ENCODE peak calls at places on chromosome 17, in nine cellular contexts. One of them, this sample, is unnamed.

GRCh38 chr17:58136669-58137279 is 11.4 kb upstream of the OR4D1 start:
- DNase-seq in IMR-90: no peak
- DNase-seq in transverse colon: no peak
- DNase-seq in body of pancreas: peak
- DNase-seq in esophagus squamous epithelium: no peak
- DNase-seq in uterus: no peak
- DNase-seq in stomach: no peak
- DNase-seq in A549: peak
- DNase-seq in heart left ventricle: no peak
- DNase-seq in this sample: no peak

GRCh38 chr17:46925185-46925858 is 2.4 kb downstream of the GOSR2 start:
- DNase-seq in IMR-90: no peak
- DNase-seq in transverse colon: no peak
- DNase-seq in body of pancreas: no peak
- DNase-seq in esophagus squamous epithelium: no peak
- DNase-seq in uterus: no peak
- DNase-seq in stomach: no peak
- DNase-seq in A549: no peak
- DNase-seq in heart left ventricle: no peak
- DNase-seq in this sample: no peak

GRCh38 chr17:31490991-31491793 is 99.7 kb downstream of the RAB11FIP4 start:
- DNase-seq in IMR-90: no peak
- DNase-seq in transverse colon: peak
- DNase-seq in body of pancreas: no peak
- DNase-seq in esophagus squamous epithelium: no peak
- DNase-seq in uterus: no peak
- DNase-seq in stomach: no peak
- DNase-seq in A549: no peak
- DNase-seq in heart left ventricle: no peak
- DNase-seq in this sample: no peak

GRCh38 chr17:954431-955164 is 25.0 kb downstream of the NXN start:
- DNase-seq in IMR-90: peak
- DNase-seq in transverse colon: no peak
- DNase-seq in body of pancreas: no peak
- DNase-seq in esophagus squamous epithelium: no peak
- DNase-seq in uterus: peak
- DNase-seq in stomach: no peak
- DNase-seq in A549: peak
- DNase-seq in heart left ventricle: peak
- DNase-seq in this sample: no peak

GRCh38 chr17:3890082-3890892 is 2.6 kb downstream of the CAMKK1 start:
- DNase-seq in IMR-90: peak
- DNase-seq in transverse colon: peak
- DNase-seq in body of pancreas: peak
- DNase-seq in esophagus squamous epithelium: no peak
- DNase-seq in uterus: peak
- DNase-seq in stomach: peak
- DNase-seq in A549: peak
- DNase-seq in heart left ventricle: peak
- DNase-seq in this sample: peak

GRCh38 chr17:72421128-72422092 is 300.6 kb downstream of the SOX9 start:
- DNase-seq in IMR-90: peak
- DNase-seq in transverse colon: peak
- DNase-seq in body of pancreas: peak
- DNase-seq in esophagus squamous epithelium: no peak
- DNase-seq in uterus: no peak
- DNase-seq in stomach: peak
- DNase-seq in A549: peak
- DNase-seq in heart left ventricle: peak
- DNase-seq in this sample: peak

GRCh38 chr17:16962804-16963203 is 9.1 kb downstream of the TNFRSF13B start:
- DNase-seq in IMR-90: no peak
- DNase-seq in transverse colon: no peak
- DNase-seq in body of pancreas: no peak
- DNase-seq in esophagus squamous epithelium: no peak
- DNase-seq in uterus: no peak
- DNase-seq in stomach: no peak
- DNase-seq in A549: peak
- DNase-seq in heart left ventricle: no peak
- DNase-seq in this sample: no peak

GRCh38 chr17:31586946-31587345 is 195.5 kb downstream of the RAB11FIP4 start:
- DNase-seq in IMR-90: no peak
- DNase-seq in transverse colon: no peak
- DNase-seq in body of pancreas: no peak
- DNase-seq in esophagus squamous epithelium: no peak
- DNase-seq in uterus: no peak
- DNase-seq in stomach: no peak
- DNase-seq in A549: no peak
- DNase-seq in heart left ventricle: no peak
- DNase-seq in this sample: no peak

GRCh38 chr17:44176257-44176656 is 5.8 kb downstream of the ASB16 start:
- DNase-seq in IMR-90: no peak
- DNase-seq in transverse colon: no peak
- DNase-seq in body of pancreas: no peak
- DNase-seq in esophagus squamous epithelium: no peak
- DNase-seq in uterus: no peak
- DNase-seq in stomach: no peak
- DNase-seq in A549: no peak
- DNase-seq in heart left ventricle: no peak
- DNase-seq in this sample: no peak

GRCh38 chr17:44830359-44831269 is 527 bp upstream of the GJC1 start:
- DNase-seq in IMR-90: no peak
- DNase-seq in transverse colon: peak
- DNase-seq in body of pancreas: peak
- DNase-seq in esophagus squamous epithelium: no peak
- DNase-seq in uterus: peak
- DNase-seq in stomach: no peak
- DNase-seq in A549: peak
- DNase-seq in heart left ventricle: peak
- DNase-seq in this sample: peak

GRCh38 chr17:11880714-11881113 is 116.6 kb downstream of the ZNF18 start:
- DNase-seq in IMR-90: no peak
- DNase-seq in transverse colon: peak
- DNase-seq in body of pancreas: no peak
- DNase-seq in esophagus squamous epithelium: no peak
- DNase-seq in uterus: no peak
- DNase-seq in stomach: no peak
- DNase-seq in A549: peak
- DNase-seq in heart left ventricle: no peak
- DNase-seq in this sample: no peak

GRCh38 chr17:4562000-4562969 is 1.9 kb upstream of the GGT6 start:
- DNase-seq in IMR-90: no peak
- DNase-seq in transverse colon: no peak
- DNase-seq in body of pancreas: no peak
- DNase-seq in esophagus squamous epithelium: no peak
- DNase-seq in uterus: no peak
- DNase-seq in stomach: no peak
- DNase-seq in A549: no peak
- DNase-seq in heart left ventricle: peak
- DNase-seq in this sample: no peak

GRCh38 chr17:61335845-61336655 is 63.6 kb upstream of the TBX2 start:
- DNase-seq in IMR-90: peak
- DNase-seq in transverse colon: no peak
- DNase-seq in body of pancreas: peak
- DNase-seq in esophagus squamous epithelium: no peak
- DNase-seq in uterus: no peak
- DNase-seq in stomach: peak
- DNase-seq in A549: peak
- DNase-seq in heart left ventricle: peak
- DNase-seq in this sample: no peak

GRCh38 chr17:61683466-61683865 is 92.4 kb upstream of the NACA2 start:
- DNase-seq in IMR-90: no peak
- DNase-seq in transverse colon: no peak
- DNase-seq in body of pancreas: no peak
- DNase-seq in esophagus squamous epithelium: no peak
- DNase-seq in uterus: no peak
- DNase-seq in stomach: no peak
- DNase-seq in A549: no peak
- DNase-seq in heart left ventricle: no peak
- DNase-seq in this sample: no peak

GRCh38 chr17:69327060-69327831 is at the start of gene ABCA5:
- DNase-seq in IMR-90: peak
- DNase-seq in transverse colon: peak
- DNase-seq in body of pancreas: peak
- DNase-seq in esophagus squamous epithelium: peak
- DNase-seq in uterus: peak
- DNase-seq in stomach: peak
- DNase-seq in A549: peak
- DNase-seq in heart left ventricle: peak
- DNase-seq in this sample: peak
- TF ChIP-seq POLR2A in IMR-90: no peak
- TF ChIP-seq POLR2A in transverse colon: peak
- TF ChIP-seq POLR2A in body of pancreas: peak
- TF ChIP-seq POLR2A in esophagus squamous epithelium: peak
- TF ChIP-seq POLR2A in uterus: peak
- TF ChIP-seq POLR2A in stomach: no peak
- TF ChIP-seq POLR2A in A549: peak
- TF ChIP-seq POLR2A in heart left ventricle: peak
- TF ChIP-seq POLR2A in this sample: peak

GRCh38 chr17:68759343-68760140 is 158.4 kb upstream of the FAM20A start:
- DNase-seq in IMR-90: peak
- DNase-seq in transverse colon: peak
- DNase-seq in body of pancreas: peak
- DNase-seq in esophagus squamous epithelium: no peak
- DNase-seq in uterus: peak
- DNase-seq in stomach: peak
- DNase-seq in A549: peak
- DNase-seq in heart left ventricle: peak
- DNase-seq in this sample: peak

GRCh38 chr17:68762911-68763310 is 161.7 kb upstream of the FAM20A start:
- DNase-seq in IMR-90: no peak
- DNase-seq in transverse colon: no peak
- DNase-seq in body of pancreas: no peak
- DNase-seq in esophagus squamous epithelium: no peak
- DNase-seq in uterus: no peak
- DNase-seq in stomach: no peak
- DNase-seq in A549: no peak
- DNase-seq in heart left ventricle: no peak
- DNase-seq in this sample: no peak

GRCh38 chr17:68763551-68763950 is 162.4 kb upstream of the FAM20A start:
- DNase-seq in IMR-90: peak
- DNase-seq in transverse colon: no peak
- DNase-seq in body of pancreas: no peak
- DNase-seq in esophagus squamous epithelium: no peak
- DNase-seq in uterus: no peak
- DNase-seq in stomach: no peak
- DNase-seq in A549: no peak
- DNase-seq in heart left ventricle: no peak
- DNase-seq in this sample: no peak

GRCh38 chr17:68759002-68759342 is 157.8 kb upstream of the FAM20A start:
- DNase-seq in IMR-90: no peak
- DNase-seq in transverse colon: no peak
- DNase-seq in body of pancreas: no peak
- DNase-seq in esophagus squamous epithelium: no peak
- DNase-seq in uterus: no peak
- DNase-seq in stomach: no peak
- DNase-seq in A549: no peak
- DNase-seq in heart left ventricle: no peak
- DNase-seq in this sample: no peak

GRCh38 chr17:68760141-68760475 is 158.9 kb upstream of the FAM20A start:
- DNase-seq in IMR-90: no peak
- DNase-seq in transverse colon: no peak
- DNase-seq in body of pancreas: no peak
- DNase-seq in esophagus squamous epithelium: no peak
- DNase-seq in uterus: no peak
- DNase-seq in stomach: no peak
- DNase-seq in A549: no peak
- DNase-seq in heart left ventricle: no peak
- DNase-seq in this sample: no peak
- TF ChIP-seq CTCF in IMR-90: no peak
- TF ChIP-seq CTCF in transverse colon: no peak
- TF ChIP-seq CTCF in body of pancreas: no peak
- TF ChIP-seq CTCF in esophagus squamous epithelium: no peak
- TF ChIP-seq CTCF in uterus: no peak
- TF ChIP-seq CTCF in stomach: no peak
- TF ChIP-seq CTCF in A549: peak
- TF ChIP-seq CTCF in heart left ventricle: peak
- TF ChIP-seq CTCF in this sample: no peak

GRCh38 chr17:78182504-78182903 is 4.3 kb downstream of the TK1 start:
- DNase-seq in IMR-90: no peak
- DNase-seq in transverse colon: no peak
- DNase-seq in body of pancreas: peak
- DNase-seq in esophagus squamous epithelium: no peak
- DNase-seq in uterus: no peak
- DNase-seq in stomach: no peak
- DNase-seq in A549: no peak
- DNase-seq in heart left ventricle: no peak
- DNase-seq in this sample: no peak

GRCh38 chr17:78184868-78185267 is 2.0 kb downstream of the TK1 start:
- DNase-seq in IMR-90: no peak
- DNase-seq in transverse colon: no peak
- DNase-seq in body of pancreas: peak
- DNase-seq in esophagus squamous epithelium: no peak
- DNase-seq in uterus: no peak
- DNase-seq in stomach: no peak
- DNase-seq in A549: no peak
- DNase-seq in heart left ventricle: no peak
- DNase-seq in this sample: no peak

GRCh38 chr17:78186689-78187595 is at the start of the genes AFMID and TK1:
- DNase-seq in IMR-90: peak
- DNase-seq in transverse colon: peak
- DNase-seq in body of pancreas: peak
- DNase-seq in esophagus squamous epithelium: peak
- DNase-seq in uterus: peak
- DNase-seq in stomach: peak
- DNase-seq in A549: peak
- DNase-seq in heart left ventricle: peak
- DNase-seq in this sample: peak

GRCh38 chr17:78185981-78186688 is 717 bp downstream of the TK1 start:
- DNase-seq in IMR-90: no peak
- DNase-seq in transverse colon: peak
- DNase-seq in body of pancreas: no peak
- DNase-seq in esophagus squamous epithelium: no peak
- DNase-seq in uterus: no peak
- DNase-seq in stomach: no peak
- DNase-seq in A549: peak
- DNase-seq in heart left ventricle: peak
- DNase-seq in this sample: no peak

DNA sequence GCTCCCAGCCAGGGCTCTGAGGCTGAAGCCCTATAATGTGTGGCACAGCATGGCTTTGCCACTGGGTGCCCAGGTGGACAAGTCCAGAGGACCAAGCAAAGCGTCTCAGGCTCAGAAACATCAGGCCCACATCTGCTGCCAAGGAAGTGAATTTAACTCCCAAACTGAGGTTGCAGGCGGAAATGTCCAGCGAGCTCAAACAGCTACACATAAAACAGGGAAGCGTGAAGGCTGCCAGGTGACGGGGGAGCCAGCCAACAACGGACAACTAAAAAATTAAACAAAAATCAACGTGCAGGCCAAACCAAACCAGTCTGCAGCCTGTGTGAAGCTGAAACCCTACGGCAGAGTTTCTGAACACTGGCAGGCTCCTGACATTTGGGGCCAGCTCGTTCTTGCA is 2.5 kb downstream of the TK1 start:
- DNase-seq in IMR-90: no peak
- DNase-seq in transverse colon: no peak
- DNase-seq in body of pancreas: peak
- DNase-seq in esophagus squamous epithelium: no peak
- DNase-seq in uterus: peak
- DNase-seq in stomach: peak
- DNase-seq in A549: no peak
- DNase-seq in heart left ventricle: no peak
- DNase-seq in this sample: peak
- TF ChIP-seq POLR2A in IMR-90: no peak
- TF ChIP-seq POLR2A in transverse colon: no peak
- TF ChIP-seq POLR2A in body of pancreas: no peak
- TF ChIP-seq POLR2A in esophagus squamous epithelium: no peak
- TF ChIP-seq POLR2A in uterus: no peak
- TF ChIP-seq POLR2A in stomach: no peak
- TF ChIP-seq POLR2A in A549: no peak
- TF ChIP-seq POLR2A in heart left ventricle: no peak
- TF ChIP-seq POLR2A in this sample: no peak

GRCh38 chr17:6913608-6914443 is 82.0 kb upstream of the ALOX12 start:
- DNase-seq in IMR-90: peak
- DNase-seq in transverse colon: peak
- DNase-seq in body of pancreas: peak
- DNase-seq in esophagus squamous epithelium: no peak
- DNase-seq in uterus: peak
- DNase-seq in stomach: peak
- DNase-seq in A549: peak
- DNase-seq in heart left ventricle: peak
- DNase-seq in this sample: peak
- TF ChIP-seq CTCF in IMR-90: peak
- TF ChIP-seq CTCF in transverse colon: peak
- TF ChIP-seq CTCF in body of pancreas: peak
- TF ChIP-seq CTCF in esophagus squamous epithelium: peak
- TF ChIP-seq CTCF in uterus: peak
- TF ChIP-seq CTCF in stomach: peak
- TF ChIP-seq CTCF in A549: peak
- TF ChIP-seq CTCF in heart left ventricle: peak
- TF ChIP-seq CTCF in this sample: peak

This sample was measured in breast epithelium.